ENCODE peak calls at places on chromosomes 7 and 10, in six cellular contexts. A, H, X, L, R and F are unnamed samples.

GRCh38 chr10:22630229-22631174 is 83.9 kb downstream of the PIP4K2A start:
- DNase-seq in A (no peak), H (no peak), R (no peak), L (peak), X (no peak), F (peak)

GRCh38 chr10:129466703-129467345 is at the start of gene MGMT:
- DNase-seq in A (peak), H (peak), X (peak), L (peak), R (peak), F (peak)

GRCh38 chr10:28676968-28677888 is at the start of gene BAMBI:
- DNase-seq in X (peak), H (peak), R (peak), L (no peak), A (peak), F (peak)

GRCh38 chr10:97426776-97427570 is 982 bp downstream of the PGAM1 start:
- DNase-seq in L (no peak), X (no peak), H (peak), R (no peak), A (no peak), F (no peak)

GRCh38 chr7:28955723-28956607 is 2.2 kb downstream of the TRIL start:
- DNase-seq in X (peak), A (peak), L (no peak), R (peak), H (peak), F (no peak)

GRCh38 chr10:112963835-112964234 is 13.8 kb downstream of the TCF7L2 start:
- DNase-seq in X (no peak), A (no peak), R (no peak), L (no peak), H (no peak), F (peak)

GRCh38 chr7:11787534-11787933 is 44.5 kb downstream of the THSD7A start:
- DNase-seq in H (no peak), R (no peak), L (no peak), X (no peak), A (no peak), F (no peak)

GRCh38 chr7:94348142-94348541 is 46.6 kb upstream of the COL1A2 start:
- DNase-seq in L (no peak), A (no peak), X (no peak), R (no peak), H (no peak), F (no peak)

GRCh38 chr7:55250313-55250712 is 114.8 kb upstream of the LANCL2 start:
- DNase-seq in X (peak), L (no peak), A (peak), H (peak), R (peak), F (no peak)

GRCh38 chr7:136869991-136870798 is 1.7 kb downstream of the CHRM2 start:
- DNase-seq in R (no peak), A (no peak), L (no peak), H (peak), X (peak), F (no peak)

GRCh38 chr10:101446071-101446470 is 92.1 kb downstream of the BTRC start:
- DNase-seq in A (no peak), H (peak), R (no peak), L (no peak), X (no peak), F (no peak)

GRCh38 chr10:104043185-104043830 is 42.4 kb downstream of the COL17A1 start:
- DNase-seq in A (no peak), R (no peak), L (no peak), X (no peak), H (no peak), F (no peak)

GRCh38 chr10:35413985-35414861 is 77.9 kb downstream of the CCNY start:
- DNase-seq in L (no peak), R (no peak), A (peak), H (no peak), X (no peak), F (peak)

GRCh38 chr7:42573904-42574692 is 337.1 kb upstream of the GLI3 start:
- DNase-seq in H (no peak), R (no peak), X (no peak), L (no peak), A (no peak), F (no peak)

GRCh38 chr10:97731346-97732051 is 5.4 kb upstream of the ZFYVE27 start:
- DNase-seq in A (peak), L (no peak), X (peak), H (peak), R (peak), F (peak)

GRCh38 chr7:32115831-32116230 is 45.6 kb upstream of the PDE1C start:
- DNase-seq in A (no peak), H (no peak), R (no peak), X (no peak), L (no peak), F (no peak)

GRCh38 chr7:150805864-150806263 is 5.3 kb downstream of the TMEM176A start:
- DNase-seq in R (no peak), H (no peak), A (no peak), X (no peak), L (no peak), F (no peak)

GRCh38 chr7:155467846-155468821 is 10.2 kb downstream of the EN2 start:
- DNase-seq in X (peak), A (no peak), L (no peak), H (peak), R (peak), F (no peak)

GRCh38 chr7:81715984-81716588 is 53.8 kb downstream of the HGF start:
- DNase-seq in L (no peak), R (no peak), A (peak), H (peak), X (no peak), F (no peak)

GRCh38 chr7:45598697-45599520 is 24.7 kb downstream of the ADCY1 start:
- DNase-seq in R (peak), A (no peak), X (no peak), H (no peak), L (no peak), F (no peak)

GRCh38 chr10:72762042-72762441 is 70.1 kb downstream of the MCU start:
- DNase-seq in H (no peak), A (no peak), R (no peak), X (no peak), L (no peak), F (no peak)

GRCh38 chr10:22682237-22683192 is 31.9 kb downstream of the PIP4K2A start:
- DNase-seq in X (no peak), H (no peak), R (no peak), A (peak), L (peak), F (peak)

GRCh38 chr10:1400129-1400865 is 337.0 kb downstream of the ADARB2 start:
- DNase-seq in A (peak), L (no peak), X (no peak), R (peak), H (no peak), F (no peak)

GRCh38 chr10:29877798-29878491 is 181.4 kb downstream of the JCAD start:
- DNase-seq in A (no peak), H (no peak), R (no peak), L (no peak), X (no peak), F (no peak)

GRCh38 chr10:29870522-29871044 is 188.8 kb downstream of the JCAD start:
- DNase-seq in A (no peak), X (no peak), L (no peak), R (no peak), H (no peak), F (no peak)

GRCh38 chr10:29876008-29876555 is 183.3 kb downstream of the JCAD start:
- DNase-seq in L (no peak), A (no peak), X (no peak), H (no peak), R (no peak), F (no peak)

GRCh38 chr10:29874604-29875269 is 184.6 kb downstream of the JCAD start:
- DNase-seq in R (no peak), L (no peak), H (no peak), A (no peak), X (no peak), F (no peak)

DNA sequence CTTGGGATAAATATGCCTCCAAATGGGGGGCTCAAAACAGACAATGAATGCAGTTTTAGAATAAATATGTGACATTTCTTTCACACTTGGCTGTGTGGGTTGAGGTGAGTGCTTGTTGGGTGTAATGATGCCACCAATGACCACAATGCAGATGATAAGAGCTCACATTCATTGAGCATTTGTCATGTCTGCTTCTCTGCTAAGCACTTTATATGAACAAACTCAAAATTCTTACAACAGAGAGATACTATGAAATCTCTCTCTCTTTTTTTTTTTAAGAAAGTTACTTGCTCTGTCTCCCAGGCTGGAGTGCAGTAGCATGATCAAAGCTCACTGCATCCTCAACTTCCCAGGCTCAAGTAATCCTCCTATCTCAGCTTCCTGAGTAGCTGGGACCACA is 185.4 kb downstream of the JCAD start:
- DNase-seq in X (no peak), A (no peak), H (no peak), R (no peak), L (no peak), F (no peak)
- TF ChIP-seq CREB1 in X (no peak), A (no peak), H (no peak), R (no peak), L (no peak), F (no peak)

GRCh38 chr10:70341016-70341415 is 41.4 kb downstream of the LRRC20 start:
- DNase-seq in A (no peak), X (no peak), R (no peak), H (no peak), L (no peak), F (no peak)

GRCh38 chr10:70335246-70335613 is 47.2 kb downstream of the LRRC20 start:
- DNase-seq in H (no peak), X (no peak), L (no peak), R (no peak), A (no peak), F (no peak)

GRCh38 chr10:70334526-70335245 is 47.7 kb downstream of the LRRC20 start:
- DNase-seq in H (no peak), L (no peak), X (no peak), A (no peak), R (no peak), F (no peak)

GRCh38 chr10:70333268-70333667 is 49.2 kb downstream of the LRRC20 start:
- DNase-seq in H (no peak), X (no peak), R (no peak), A (no peak), L (no peak), F (no peak)

GRCh38 chr10:70337201-70337651 is 45.2 kb downstream of the LRRC20 start:
- DNase-seq in X (no peak), H (peak), A (no peak), L (no peak), R (no peak), F (no peak)
- TF ChIP-seq CREB1 in X (no peak), H (no peak), A (no peak), L (no peak), R (no peak), F (no peak)

GRCh38 chr7:30900053-30900452 is 11.6 kb upstream of the AQP1 start:
- DNase-seq in A (no peak), L (no peak), X (no peak), H (no peak), R (no peak), F (no peak)

GRCh38 chr7:30899630-30900029 is 12.0 kb upstream of the AQP1 start:
- DNase-seq in H (no peak), A (no peak), L (no peak), X (no peak), R (no peak), F (no peak)

GRCh38 chr7:30897770-30898169 is 13.9 kb upstream of the AQP1 start:
- DNase-seq in A (no peak), L (no peak), X (no peak), H (no peak), R (no peak), F (no peak)

GRCh38 chr7:30898411-30898810 is 13.2 kb upstream of the AQP1 start:
- DNase-seq in R (no peak), X (no peak), L (no peak), H (no peak), A (no peak), F (no peak)

DNA sequence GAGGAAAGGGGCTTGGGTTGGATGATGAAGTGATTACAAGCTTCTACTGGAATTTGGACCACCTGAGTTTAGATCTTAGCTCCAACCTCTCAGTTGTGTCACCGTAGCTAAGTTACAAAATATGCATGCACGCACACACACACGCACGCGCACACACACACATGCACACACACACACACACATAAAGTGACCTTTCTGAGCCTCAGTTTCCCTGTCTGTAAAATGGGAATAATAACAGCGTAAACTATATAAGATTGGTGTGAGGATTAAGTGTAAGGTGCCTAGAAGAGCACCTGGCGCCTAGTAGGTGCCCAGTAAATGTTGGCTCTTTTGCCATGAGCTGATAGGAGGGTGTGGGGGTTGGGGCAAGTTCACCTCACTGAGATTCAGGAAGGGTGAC is 12.6 kb upstream of the AQP1 start:
- DNase-seq in H (no peak), R (no peak), X (no peak), A (no peak), L (no peak), F (no peak)
- TF ChIP-seq CREB1 in H (no peak), R (no peak), X (no peak), A (no peak), L (no peak), F (no peak)

DNA sequence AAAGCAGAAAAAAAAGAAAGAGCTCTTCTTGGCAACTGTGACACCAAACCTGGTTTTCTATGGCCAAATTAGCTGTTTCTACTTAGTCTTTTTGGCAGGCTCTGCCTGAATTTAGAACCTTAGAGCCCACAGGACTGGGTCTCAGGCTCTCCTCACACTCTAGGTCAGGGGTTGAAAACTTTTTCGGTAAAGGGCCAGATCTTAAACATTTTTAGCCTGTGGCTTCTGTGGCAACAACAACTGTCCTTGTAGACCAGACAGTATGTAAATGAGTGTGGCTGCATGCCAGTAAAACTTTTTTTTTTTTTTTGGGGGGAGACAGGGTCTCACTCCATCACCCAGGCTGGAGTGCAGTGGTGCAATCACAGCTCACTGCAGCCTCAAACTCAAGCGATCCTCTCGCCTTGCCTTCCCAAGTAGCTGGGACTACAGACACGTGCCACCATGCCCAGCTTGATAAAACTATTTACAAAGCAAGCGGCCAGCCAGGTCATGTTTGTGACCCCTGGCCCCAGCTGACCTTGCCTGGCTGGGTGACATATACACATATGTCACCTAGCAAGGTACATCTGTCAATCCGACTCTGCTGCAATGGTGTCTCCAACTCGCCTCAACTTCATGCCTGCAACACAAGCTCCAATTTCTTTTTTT is 17.4 kb downstream of the KPNA7 start:
- DNase-seq in X (no peak), L (no peak), H (no peak), A (peak), R (no peak), F (no peak)
- TF ChIP-seq CREB1 in X (no peak), L (no peak), H (no peak), A (no peak), R (no peak), F (no peak)

GRCh38 chr10:119415536-119416527 is 126.7 kb downstream of the RGS10 start:
- DNase-seq in X (no peak), R (no peak), H (no peak), A (no peak), L (no peak), F (no peak)

GRCh38 chr10:119419931-119420330 is 122.6 kb downstream of the RGS10 start:
- DNase-seq in H (no peak), X (no peak), R (no peak), L (no peak), A (no peak), F (no peak)

GRCh38 chr10:119416855-119417254 is 125.7 kb downstream of the RGS10 start:
- DNase-seq in H (peak), R (peak), X (peak), L (peak), A (peak), F (peak)

GRCh38 chr10:119417852-119418251 is 124.7 kb downstream of the RGS10 start:
- DNase-seq in X (no peak), A (no peak), H (no peak), R (no peak), L (no peak), F (no peak)

DNA sequence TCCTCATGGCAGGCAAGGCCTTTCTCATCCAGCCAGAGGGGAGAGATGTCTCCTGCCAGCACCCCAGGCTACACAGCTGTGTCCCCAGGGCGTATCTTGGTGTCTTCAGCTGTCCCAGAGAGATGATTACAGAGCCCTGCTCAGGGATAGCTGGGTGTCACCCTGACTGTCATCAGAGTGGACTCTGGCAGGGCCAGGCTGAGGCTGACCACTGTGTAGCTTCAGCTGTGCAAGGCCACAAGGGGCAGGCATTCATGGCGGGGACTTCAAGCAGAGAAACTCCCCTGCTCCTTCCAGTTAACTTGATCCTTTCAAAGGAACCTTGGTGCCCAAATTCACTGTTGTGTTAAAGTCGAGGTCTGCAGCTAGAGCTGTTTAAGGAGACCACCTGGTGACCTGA is 124.1 kb downstream of the RGS10 start:
- DNase-seq in H (no peak), A (no peak), X (no peak), L (no peak), R (no peak), F (peak)
- TF ChIP-seq CREB1 in H (no peak), A (no peak), X (no peak), L (no peak), R (no peak), F (no peak)

DNA sequence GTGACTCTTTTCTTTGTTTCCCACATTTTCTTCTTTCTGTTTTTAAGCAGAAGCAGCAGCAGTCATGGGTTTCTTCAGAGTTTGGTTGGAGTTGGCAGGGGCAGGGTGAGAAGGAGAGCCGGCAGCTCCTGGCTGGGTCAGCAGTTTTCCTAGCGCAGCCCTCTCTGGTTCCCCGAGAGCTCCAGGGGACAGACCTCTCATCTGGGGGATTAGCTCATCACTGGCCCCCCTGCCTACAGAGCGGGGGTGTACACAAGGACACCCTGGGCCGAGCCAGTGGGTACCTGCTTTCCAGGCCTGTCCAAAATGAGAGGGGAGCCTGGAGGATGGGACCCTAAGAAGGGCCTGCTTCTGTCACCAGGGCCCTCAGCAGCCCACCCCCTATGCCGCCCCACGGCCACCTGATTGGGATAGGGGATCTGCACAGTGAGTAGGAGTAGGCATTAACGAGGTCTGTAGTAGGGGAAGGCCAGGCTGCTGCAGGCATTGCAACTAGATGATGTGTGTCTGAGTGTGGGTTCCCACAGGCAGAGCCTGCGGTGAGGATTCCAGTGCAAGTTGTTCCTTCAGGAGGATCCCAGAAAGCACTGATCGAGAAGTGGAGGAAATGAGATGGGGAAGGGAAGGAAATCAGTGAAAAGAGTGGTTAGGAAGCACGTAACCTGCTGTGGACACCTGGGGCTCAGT is 122.9 kb upstream of the PPIF start:
- DNase-seq in X (no peak), A (no peak), L (no peak), H (no peak), R (no peak), F (no peak)
- TF ChIP-seq CREB1 in X (no peak), A (no peak), L (no peak), H (no peak), R (no peak), F (no peak)

GRCh38 chr7:5213286-5213645 is 23.2 kb downstream of the WIPI2 start:
- DNase-seq in L (no peak), A (no peak), X (no peak), H (no peak), R (no peak), F (no peak)

GRCh38 chr7:5214236-5214635 is 24.2 kb downstream of the WIPI2 start:
- DNase-seq in H (no peak), L (no peak), A (no peak), R (no peak), X (no peak), F (no peak)

GRCh38 chr7:5214641-5215040 is 24.6 kb downstream of the WIPI2 start:
- DNase-seq in H (no peak), R (no peak), L (no peak), A (no peak), X (no peak), F (no peak)

GRCh38 chr7:5216931-5217330 is 26.9 kb downstream of the WIPI2 start:
- DNase-seq in L (no peak), R (no peak), X (no peak), A (no peak), H (no peak), F (no peak)

GRCh38 chr7:5215313-5215712 is 25.3 kb downstream of the WIPI2 start:
- DNase-seq in L (no peak), R (no peak), H (no peak), A (no peak), X (no peak), F (no peak)
- TF ChIP-seq CREB1 in L (no peak), R (no peak), H (no peak), A (no peak), X (no peak), F (no peak)

GRCh38 chr7:25179325-25179724 is 49.0 kb downstream of the NPVF start:
- DNase-seq in A (no peak), H (no peak), X (no peak), R (no peak), L (no peak), F (no peak)
- TF ChIP-seq CREB1 in A (no peak), H (no peak), X (no peak), R (no peak), L (no peak), F (no peak)

DNA sequence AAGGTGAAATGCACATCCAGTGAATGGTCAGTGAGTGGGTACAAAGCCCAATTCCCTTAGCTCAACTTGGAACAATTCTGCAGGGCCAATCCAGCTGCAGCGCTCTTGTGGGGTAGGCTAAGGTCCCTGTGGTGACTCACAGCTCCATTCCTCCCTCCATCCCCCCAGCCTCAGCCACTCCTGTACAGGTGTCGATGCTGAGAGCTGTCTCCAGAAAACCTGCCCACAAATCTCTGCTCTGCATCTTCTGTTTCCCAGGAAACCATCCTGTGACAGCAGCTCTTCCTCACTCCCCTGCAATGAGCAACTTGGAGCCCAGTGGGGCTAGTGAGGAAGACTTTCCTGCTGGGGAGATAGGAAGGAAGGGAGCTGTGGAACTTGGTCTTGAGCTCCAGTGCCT is 244.7 kb upstream of the GPR26 start:
- DNase-seq in R (no peak), L (no peak), A (no peak), H (no peak), X (no peak), F (no peak)
- TF ChIP-seq CREB1 in R (no peak), L (no peak), A (no peak), H (no peak), X (no peak), F (no peak)